ENCODE peak calls at places on chromosome 5, in ten cellular contexts. X, J, K, H, V, P, Z, Q, B and L are unnamed samples.

GRCh38 chr5:160629007-160629402 is 207.3 kb downstream of the PTTG1 start:
- DNase-seq in X (no peak), J (no peak), K (no peak), H (no peak), V (no peak), P (no peak), Z (no peak), Q (no peak), B (no peak), L (no peak)

GRCh38 chr5:40442346-40442745 is 237.4 kb upstream of the PTGER4 start:
- DNase-seq in X (no peak), J (no peak), K (no peak), H (no peak), V (no peak), P (peak; percentile 83), Z (no peak), Q (no peak), B (no peak), L (no peak)

GRCh38 chr5:56637321-56637920 is 177.9 kb upstream of the MAP3K1 start:
- DNase-seq in X (no peak), J (no peak), K (no peak), H (no peak), V (no peak), P (peak; percentile 52), Z (no peak), Q (no peak), B (no peak), L (no peak)

GRCh38 chr5:151068571-151069197 is 12.2 kb downstream of the TNIP1 start:
- DNase-seq in X (no peak), J (no peak), K (no peak), H (no peak), V (no peak), P (peak; percentile 32), Z (no peak), Q (no peak), B (no peak), L (no peak)

GRCh38 chr5:131272365-131273123 is 8.7 kb downstream of the CDC42SE2 start:
- DNase-seq in X (no peak), J (no peak), K (no peak), H (no peak), V (no peak), P (peak; percentile 59), Z (no peak), Q (no peak), B (no peak), L (no peak)

GRCh38 chr5:152170350-152170749 is 234.7 kb downstream of the NMUR2 start:
- DNase-seq in X (no peak), J (no peak), K (no peak), H (peak; percentile 25), V (peak; percentile 52), P (no peak), Z (no peak), Q (no peak), B (no peak), L (no peak)

GRCh38 chr5:61332891-61333350 is 863 bp downstream of the ZSWIM6 start:
- DNase-seq in X (peak; percentile 72), J (no peak), K (peak; percentile 33), H (peak; percentile 70), V (peak; percentile 83), P (peak; percentile 66), Z (peak; percentile 18), Q (no peak), B (peak; percentile 56), L (no peak)

GRCh38 chr5:139641116-139642080 is 6.8 kb upstream of the CXXC5 start:
- DNase-seq in X (peak; percentile 2), J (no peak), K (no peak), H (no peak), V (no peak), P (no peak), Z (no peak), Q (no peak), B (peak; percentile 50), L (peak; percentile 31)

GRCh38 chr5:178149199-178149932 is 4.3 kb downstream of the NHP2 start:
- DNase-seq in X (no peak), J (no peak), K (no peak), H (no peak), V (no peak), P (peak; percentile 19), Z (no peak), Q (no peak), B (no peak), L (no peak)

GRCh38 chr5:178143901-178144300 is 9.8 kb downstream of the NHP2 start:
- DNase-seq in X (no peak), J (peak; percentile 49), K (no peak), H (peak; percentile 33), V (peak; percentile 78), P (peak; percentile 59), Z (no peak), Q (no peak), B (no peak), L (no peak)

GRCh38 chr5:178147406-178147805 is 6.3 kb downstream of the NHP2 start:
- DNase-seq in X (no peak), J (no peak), K (no peak), H (no peak), V (no peak), P (no peak), Z (no peak), Q (no peak), B (no peak), L (no peak)

GRCh38 chr5:178143246-178143645 is 10.4 kb downstream of the NHP2 start:
- DNase-seq in X (no peak), J (no peak), K (no peak), H (no peak), V (peak; percentile 10), P (no peak), Z (no peak), Q (no peak), B (no peak), L (no peak)

GRCh38 chr5:178145965-178146820 is 7.5 kb downstream of the NHP2 start:
- DNase-seq in X (peak; percentile 74), J (peak; percentile 39), K (peak; percentile 75), H (peak; percentile 81), V (peak; percentile 77), P (peak; percentile 41), Z (no peak), Q (peak; percentile 59), B (peak; percentile 89), L (peak; percentile 83)
- TF ChIP-seq POLR2A in X (no peak), J (no peak), K (no peak), H (no peak), V (no peak), P (no peak), Z (no peak), Q (no peak), B (no peak), L (no peak)

GRCh38 chr5:69372394-69372793 is 2.8 kb downstream of the RAD17 start:
- DNase-seq in X (no peak), J (no peak), K (no peak), H (no peak), V (no peak), P (no peak), Z (no peak), Q (no peak), B (no peak), L (no peak)
- H3K4me3 ChIP-seq in X (no peak overlapping the region), J (no peak overlapping the region), K (no peak overlapping the region), H (no peak overlapping the region), V (no peak overlapping the region), P (no peak overlapping the region), Z (no peak overlapping the region), Q (no peak overlapping the region), B (no peak overlapping the region), L (no peak overlapping the region)

DNA sequence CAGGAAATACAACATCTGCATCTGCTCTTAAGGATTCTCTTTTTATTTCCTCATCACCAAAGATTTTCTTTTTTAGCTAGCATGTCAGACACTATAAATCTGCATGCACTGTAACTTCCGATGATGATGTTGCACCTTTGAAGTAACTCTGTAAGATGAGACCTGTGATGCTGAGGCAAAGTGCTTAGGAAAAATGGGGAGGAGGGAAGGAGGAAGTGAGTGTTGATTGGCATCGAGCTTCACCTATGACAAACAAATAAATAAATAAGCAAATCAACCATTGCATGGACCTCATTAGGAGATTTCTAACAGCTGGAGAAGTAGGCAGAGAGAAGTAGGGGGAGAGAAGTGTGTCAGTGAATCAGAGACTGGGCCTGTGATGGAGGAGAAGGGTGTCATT is 52.6 kb downstream of the ENC1 start:
- DNase-seq in X (no peak), J (no peak), K (no peak), H (no peak), V (no peak), P (no peak), Z (no peak), Q (no peak), B (no peak), L (no peak)
- H3K27ac ChIP-seq in X (no peak overlapping the region), J (no peak overlapping the region), K (no peak overlapping the region), H (no peak overlapping the region), V (no peak overlapping the region), P (no peak overlapping the region), Z (no peak overlapping the region), Q (no peak overlapping the region), B (no peak overlapping the region), L (no peak overlapping the region)

GRCh38 chr5:177020033-177020432 is 2.5 kb upstream of the ZNF346 start:
- DNase-seq in X (no peak), J (no peak), K (no peak), H (no peak), V (no peak), P (no peak), Z (no peak), Q (no peak), B (no peak), L (no peak)

GRCh38 chr5:177023247-177023703 is 779 bp downstream of the ZNF346 start:
- DNase-seq in X (no peak), J (no peak), K (no peak), H (peak; percentile 13), V (no peak), P (peak; percentile 16), Z (no peak), Q (no peak), B (no peak), L (no peak)

GRCh38 chr5:177024559-177024958 is 2.1 kb downstream of the ZNF346 start:
- DNase-seq in X (no peak), J (no peak), K (no peak), H (no peak), V (no peak), P (no peak), Z (no peak), Q (no peak), B (no peak), L (no peak)

GRCh38 chr5:177025139-177025538 is 2.6 kb downstream of the ZNF346 start:
- DNase-seq in X (no peak), J (no peak), K (no peak), H (no peak), V (no peak), P (no peak), Z (no peak), Q (no peak), B (no peak), L (no peak)

DNA sequence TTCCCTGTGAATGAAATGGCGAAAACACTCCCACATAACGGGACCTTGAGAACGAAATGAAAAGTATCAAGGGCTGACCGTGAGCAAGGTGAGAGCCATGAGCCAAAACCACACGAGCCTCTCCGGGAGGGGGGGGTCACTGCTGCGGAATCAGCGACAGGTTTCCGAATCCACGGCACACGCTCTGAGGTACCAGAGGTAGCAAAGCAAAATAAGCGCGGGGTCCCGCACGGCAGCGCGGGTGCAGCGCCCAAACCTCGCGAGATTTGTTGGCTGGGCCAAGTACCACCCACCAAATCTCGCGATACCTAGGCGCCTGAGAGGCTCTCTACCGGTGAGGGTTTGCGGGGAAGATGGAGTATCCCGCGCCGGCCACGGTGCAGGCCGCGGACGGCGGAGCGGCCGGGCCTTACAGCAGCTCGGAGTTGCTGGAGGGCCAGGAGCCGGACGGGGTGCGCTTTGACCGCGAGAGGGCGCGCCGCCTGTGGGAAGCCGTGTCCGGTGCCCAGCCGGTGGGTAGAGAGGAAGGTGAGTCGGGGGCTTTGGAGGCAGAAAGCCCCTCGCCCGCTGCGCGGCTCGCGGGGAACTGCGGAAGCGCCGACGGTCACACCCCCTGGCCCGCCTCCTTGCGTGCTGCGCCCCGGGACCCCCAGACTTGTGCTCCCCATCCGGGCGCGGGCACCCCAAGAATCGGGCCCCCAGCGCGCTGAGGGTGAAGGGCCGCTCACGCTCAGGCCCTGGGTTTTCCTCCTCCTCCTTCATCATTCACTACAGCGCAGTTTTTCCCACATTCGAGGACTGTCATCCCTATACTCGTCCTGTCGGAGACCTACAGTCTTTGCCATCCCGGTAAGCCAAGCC is at the start of gene ZNF346:
- DNase-seq in X (peak; percentile 94), J (peak; percentile 89), K (peak; percentile 88), H (peak; percentile 96), V (peak; percentile 94), P (peak; percentile 92), Z (peak; percentile 46), Q (peak; percentile 83), B (peak; percentile 93), L (peak; percentile 96)
- TF ChIP-seq POLR2A in X (peak; percentile 51), J (peak; percentile 53), K (peak; percentile 46), H (peak; percentile 77), V (peak; percentile 62), P (peak; percentile 82), Z (peak; percentile 61), Q (peak; percentile 84), B (no peak), L (peak; percentile 47)